ENCODE peak calls at places on chromosomes 4 and X, in six cellular contexts. One of them, this sample, is unnamed.

GRCh38 chr4:58776627-58777026 is 1666.4 kb upstream of the IGFBP7 start:
- DNase-seq in frontal cortex: no peak
- DNase-seq in effector memory CD4-positive, alpha-beta T cell: no peak
- DNase-seq in epithelial cell of proximal tubule: no peak
- DNase-seq in stimulated activated CD8-positive, alpha-beta memory T cell treated with anti-CD3 and anti-CD28 coated beads, Interleukin-4, amount 100 ng/mL, for 48 hours: no peak
- DNase-seq in cardiac fibroblast: no peak
- DNase-seq in this sample: no peak

GRCh38 chrX:70554081-70554480 is 109.4 kb downstream of the DLG3 start:
- DNase-seq in stimulated activated CD8-positive, alpha-beta memory T cell treated with anti-CD3 and anti-CD28 coated beads, Interleukin-4, amount 100 ng/mL, for 48 hours: no peak
- DNase-seq in frontal cortex: no peak
- DNase-seq in epithelial cell of proximal tubule: peak
- DNase-seq in cardiac fibroblast: peak
- DNase-seq in effector memory CD4-positive, alpha-beta T cell: no peak
- DNase-seq in this sample: peak

GRCh38 chrX:110442631-110443030 is 84.0 kb downstream of the RTL9 start:
- DNase-seq in epithelial cell of proximal tubule: no peak
- DNase-seq in effector memory CD4-positive, alpha-beta T cell: no peak
- DNase-seq in stimulated activated CD8-positive, alpha-beta memory T cell treated with anti-CD3 and anti-CD28 coated beads, Interleukin-4, amount 100 ng/mL, for 48 hours: no peak
- DNase-seq in frontal cortex: no peak
- DNase-seq in cardiac fibroblast: peak
- DNase-seq in this sample: peak

GRCh38 chrX:15157624-15158023 is 112.3 kb downstream of the ASB9 start:
- DNase-seq in cardiac fibroblast: no peak
- DNase-seq in stimulated activated CD8-positive, alpha-beta memory T cell treated with anti-CD3 and anti-CD28 coated beads, Interleukin-4, amount 100 ng/mL, for 48 hours: no peak
- DNase-seq in frontal cortex: no peak
- DNase-seq in epithelial cell of proximal tubule: no peak
- DNase-seq in effector memory CD4-positive, alpha-beta T cell: no peak
- DNase-seq in this sample: no peak

GRCh38 chrX:48025561-48025960 is 18.8 kb downstream of the SPACA5 start:
- DNase-seq in frontal cortex: no peak
- DNase-seq in effector memory CD4-positive, alpha-beta T cell: no peak
- DNase-seq in epithelial cell of proximal tubule: no peak
- DNase-seq in cardiac fibroblast: peak
- DNase-seq in stimulated activated CD8-positive, alpha-beta memory T cell treated with anti-CD3 and anti-CD28 coated beads, Interleukin-4, amount 100 ng/mL, for 48 hours: peak
- DNase-seq in this sample: peak

GRCh38 chr4:26822546-26822945 is 38.1 kb upstream of the STIM2 start:
- DNase-seq in frontal cortex: no peak
- DNase-seq in effector memory CD4-positive, alpha-beta T cell: no peak
- DNase-seq in stimulated activated CD8-positive, alpha-beta memory T cell treated with anti-CD3 and anti-CD28 coated beads, Interleukin-4, amount 100 ng/mL, for 48 hours: no peak
- DNase-seq in epithelial cell of proximal tubule: no peak
- DNase-seq in cardiac fibroblast: no peak
- DNase-seq in this sample: no peak

GRCh38 chr4:40482985-40483647 is 146.5 kb downstream of the RBM47 start:
- DNase-seq in frontal cortex: no peak
- DNase-seq in epithelial cell of proximal tubule: peak
- DNase-seq in stimulated activated CD8-positive, alpha-beta memory T cell treated with anti-CD3 and anti-CD28 coated beads, Interleukin-4, amount 100 ng/mL, for 48 hours: no peak
- DNase-seq in cardiac fibroblast: no peak
- DNase-seq in effector memory CD4-positive, alpha-beta T cell: no peak
- DNase-seq in this sample: no peak

GRCh38 chr4:140071806-140072205 is 82.2 kb downstream of the MAML3 start:
- DNase-seq in epithelial cell of proximal tubule: no peak
- DNase-seq in frontal cortex: no peak
- DNase-seq in effector memory CD4-positive, alpha-beta T cell: peak
- DNase-seq in cardiac fibroblast: peak
- DNase-seq in stimulated activated CD8-positive, alpha-beta memory T cell treated with anti-CD3 and anti-CD28 coated beads, Interleukin-4, amount 100 ng/mL, for 48 hours: peak
- DNase-seq in this sample: peak

GRCh38 chr4:4269326-4269725 is 20.6 kb downstream of the LYAR start:
- DNase-seq in cardiac fibroblast: no peak
- DNase-seq in effector memory CD4-positive, alpha-beta T cell: peak
- DNase-seq in frontal cortex: no peak
- DNase-seq in epithelial cell of proximal tubule: no peak
- DNase-seq in stimulated activated CD8-positive, alpha-beta memory T cell treated with anti-CD3 and anti-CD28 coated beads, Interleukin-4, amount 100 ng/mL, for 48 hours: no peak
- DNase-seq in this sample: no peak

GRCh38 chr4:52173470-52174055 is 122.5 kb downstream of the SPATA18 start:
- DNase-seq in epithelial cell of proximal tubule: no peak
- DNase-seq in stimulated activated CD8-positive, alpha-beta memory T cell treated with anti-CD3 and anti-CD28 coated beads, Interleukin-4, amount 100 ng/mL, for 48 hours: no peak
- DNase-seq in frontal cortex: no peak
- DNase-seq in effector memory CD4-positive, alpha-beta T cell: no peak
- DNase-seq in cardiac fibroblast: peak
- DNase-seq in this sample: no peak

GRCh38 chrX:29726811-29727210 is 488.6 kb upstream of the MAGEB2 start:
- DNase-seq in stimulated activated CD8-positive, alpha-beta memory T cell treated with anti-CD3 and anti-CD28 coated beads, Interleukin-4, amount 100 ng/mL, for 48 hours: no peak
- DNase-seq in frontal cortex: no peak
- DNase-seq in epithelial cell of proximal tubule: no peak
- DNase-seq in cardiac fibroblast: no peak
- DNase-seq in effector memory CD4-positive, alpha-beta T cell: no peak
- DNase-seq in this sample: no peak